ENCODE peak calls at places on chromosomes 6 and 20, in four cellular contexts. One of them, this sample, is unnamed.

GRCh38 chr20:59690976-59691375 is 86.6 kb downstream of the PHACTR3 start:
- DNase-seq in colonic mucosa: no peak
- DNase-seq in fibroblast of the aortic adventitia: no peak
- DNase-seq in tibial nerve: no peak
- DNase-seq in this sample: no peak

GRCh38 chr6:154371337-154371736 is 14.7 kb upstream of the IPCEF1 start:
- DNase-seq in fibroblast of the aortic adventitia: no peak
- DNase-seq in tibial nerve: no peak
- DNase-seq in colonic mucosa: no peak
- DNase-seq in this sample: no peak

GRCh38 chr6:105642708-105643107 is 239.8 kb upstream of the PREP start:
- DNase-seq in tibial nerve: no peak
- DNase-seq in colonic mucosa: no peak
- DNase-seq in fibroblast of the aortic adventitia: no peak
- DNase-seq in this sample: no peak

GRCh38 chr20:53402233-53403005 is 191.2 kb downstream of the ZNF217 start:
- DNase-seq in tibial nerve: no peak
- DNase-seq in fibroblast of the aortic adventitia: no peak
- DNase-seq in colonic mucosa: no peak
- DNase-seq in this sample: no peak

GRCh38 chr6:130457605-130458004 is 91.8 kb downstream of the TMEM200A start:
- DNase-seq in colonic mucosa: no peak
- DNase-seq in fibroblast of the aortic adventitia: no peak
- DNase-seq in tibial nerve: no peak
- DNase-seq in this sample: no peak

GRCh38 chr20:58557713-58558335 is 42.6 kb upstream of the APCDD1L start:
- DNase-seq in colonic mucosa: no peak
- DNase-seq in fibroblast of the aortic adventitia: peak; percentile 44
- DNase-seq in tibial nerve: no peak
- DNase-seq in this sample: no peak

GRCh38 chr6:43952746-43953145 is 174.5 kb downstream of the MRPL14 start:
- DNase-seq in fibroblast of the aortic adventitia: no peak
- DNase-seq in colonic mucosa: no peak
- DNase-seq in tibial nerve: no peak
- DNase-seq in this sample: peak; percentile 45

GRCh38 chr20:50251992-50252491 is 61.4 kb downstream of the CEBPB start:
- DNase-seq in fibroblast of the aortic adventitia: peak; percentile 67
- DNase-seq in colonic mucosa: no peak
- DNase-seq in tibial nerve: no peak
- DNase-seq in this sample: no peak

GRCh38 chr20:41657655-41658054 is 39.5 kb upstream of the CHD6 start:
- DNase-seq in tibial nerve: no peak
- DNase-seq in colonic mucosa: no peak
- DNase-seq in fibroblast of the aortic adventitia: no peak
- DNase-seq in this sample: no peak

GRCh38 chr20:34559311-34560140 is 1.0 kb downstream of the MAP1LC3A start:
- DNase-seq in fibroblast of the aortic adventitia: no peak
- DNase-seq in tibial nerve: peak; percentile 14
- DNase-seq in colonic mucosa: no peak
- DNase-seq in this sample: peak; percentile 69

GRCh38 chr6:111779031-111779430 is 94.2 kb downstream of the FYN start:
- DNase-seq in colonic mucosa: no peak
- DNase-seq in tibial nerve: no peak
- DNase-seq in fibroblast of the aortic adventitia: no peak
- DNase-seq in this sample: no peak

GRCh38 chr6:41723178-41723935 is 12.1 kb downstream of the TFEB start:
- DNase-seq in fibroblast of the aortic adventitia: peak; percentile 78
- DNase-seq in colonic mucosa: peak; percentile 53
- DNase-seq in tibial nerve: peak; percentile 63
- DNase-seq in this sample: peak; percentile 83

GRCh38 chr6:27503436-27504030 is 30.6 kb upstream of the ZNF184 start:
- DNase-seq in fibroblast of the aortic adventitia: peak; percentile 86
- DNase-seq in tibial nerve: peak; percentile 78
- DNase-seq in colonic mucosa: peak; percentile 79
- DNase-seq in this sample: peak; percentile 52

GRCh38 chr6:26044140-26045045 is 42.8 kb upstream of the HFE start:
- DNase-seq in tibial nerve: no peak
- DNase-seq in colonic mucosa: peak; percentile 49
- DNase-seq in fibroblast of the aortic adventitia: peak; percentile 43
- DNase-seq in this sample: peak; percentile 71

GRCh38 chr6:41278699-41279405 is 7.6 kb downstream of the TREM1 start:
- DNase-seq in tibial nerve: peak; percentile 54
- DNase-seq in fibroblast of the aortic adventitia: peak; percentile 40
- DNase-seq in colonic mucosa: peak; percentile 59
- DNase-seq in this sample: no peak

GRCh38 chr6:111995409-111995808 is 58.5 kb upstream of the CCN6 start:
- DNase-seq in fibroblast of the aortic adventitia: no peak
- DNase-seq in tibial nerve: no peak
- DNase-seq in colonic mucosa: no peak
- DNase-seq in this sample: no peak

GRCh38 chr6:164178933-164179332 is 764.4 kb downstream of the QKI start:
- DNase-seq in tibial nerve: no peak
- DNase-seq in fibroblast of the aortic adventitia: no peak
- DNase-seq in colonic mucosa: no peak
- DNase-seq in this sample: no peak

GRCh38 chr6:119442776-119443184 is 93.2 kb upstream of the MAN1A1 start:
- DNase-seq in tibial nerve: peak; percentile 45
- DNase-seq in colonic mucosa: no peak
- DNase-seq in fibroblast of the aortic adventitia: no peak
- DNase-seq in this sample: no peak

GRCh38 chr6:17349437-17349836 is 44.0 kb upstream of the CAP2 start:
- DNase-seq in colonic mucosa: no peak
- DNase-seq in tibial nerve: no peak
- DNase-seq in fibroblast of the aortic adventitia: no peak
- DNase-seq in this sample: no peak

GRCh38 chr6:17353440-17354175 is 39.8 kb upstream of the CAP2 start:
- DNase-seq in fibroblast of the aortic adventitia: no peak
- DNase-seq in tibial nerve: no peak
- DNase-seq in colonic mucosa: no peak
- DNase-seq in this sample: no peak

GRCh38 chr6:17355404-17355774 is 38.0 kb upstream of the CAP2 start:
- DNase-seq in tibial nerve: no peak
- DNase-seq in fibroblast of the aortic adventitia: no peak
- DNase-seq in colonic mucosa: no peak
- DNase-seq in this sample: no peak

GRCh38 chr6:17354700-17355403 is 38.5 kb upstream of the CAP2 start:
- DNase-seq in fibroblast of the aortic adventitia: no peak
- DNase-seq in colonic mucosa: no peak
- DNase-seq in tibial nerve: no peak
- DNase-seq in this sample: no peak

DNA sequence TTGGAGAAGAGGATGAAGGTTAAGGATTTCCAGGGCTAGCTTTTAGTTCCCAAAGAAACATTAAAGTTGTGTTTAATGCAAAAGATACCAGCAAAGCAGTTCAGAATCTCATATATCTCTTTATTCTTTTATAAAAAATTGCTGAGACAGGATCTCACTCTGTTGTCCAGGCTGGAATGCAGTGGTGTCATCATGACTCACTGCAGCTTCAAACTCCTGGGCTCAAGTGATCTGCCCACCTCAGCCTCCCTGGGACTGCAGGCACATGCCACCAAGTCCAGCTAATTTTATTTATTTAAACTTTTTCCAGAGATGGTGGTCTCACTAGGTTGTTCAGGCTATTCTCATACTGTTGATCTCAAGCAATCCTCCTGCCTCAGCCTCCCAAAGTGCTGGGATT is 41.1 kb upstream of the CAP2 start:
- DNase-seq in tibial nerve: no peak
- DNase-seq in colonic mucosa: no peak
- DNase-seq in fibroblast of the aortic adventitia: no peak
- DNase-seq in this sample: no peak
- TF ChIP-seq CTCF in tibial nerve: no peak
- TF ChIP-seq CTCF in colonic mucosa: no peak
- TF ChIP-seq CTCF in fibroblast of the aortic adventitia: no peak
- TF ChIP-seq CTCF in this sample: no peak

DNA sequence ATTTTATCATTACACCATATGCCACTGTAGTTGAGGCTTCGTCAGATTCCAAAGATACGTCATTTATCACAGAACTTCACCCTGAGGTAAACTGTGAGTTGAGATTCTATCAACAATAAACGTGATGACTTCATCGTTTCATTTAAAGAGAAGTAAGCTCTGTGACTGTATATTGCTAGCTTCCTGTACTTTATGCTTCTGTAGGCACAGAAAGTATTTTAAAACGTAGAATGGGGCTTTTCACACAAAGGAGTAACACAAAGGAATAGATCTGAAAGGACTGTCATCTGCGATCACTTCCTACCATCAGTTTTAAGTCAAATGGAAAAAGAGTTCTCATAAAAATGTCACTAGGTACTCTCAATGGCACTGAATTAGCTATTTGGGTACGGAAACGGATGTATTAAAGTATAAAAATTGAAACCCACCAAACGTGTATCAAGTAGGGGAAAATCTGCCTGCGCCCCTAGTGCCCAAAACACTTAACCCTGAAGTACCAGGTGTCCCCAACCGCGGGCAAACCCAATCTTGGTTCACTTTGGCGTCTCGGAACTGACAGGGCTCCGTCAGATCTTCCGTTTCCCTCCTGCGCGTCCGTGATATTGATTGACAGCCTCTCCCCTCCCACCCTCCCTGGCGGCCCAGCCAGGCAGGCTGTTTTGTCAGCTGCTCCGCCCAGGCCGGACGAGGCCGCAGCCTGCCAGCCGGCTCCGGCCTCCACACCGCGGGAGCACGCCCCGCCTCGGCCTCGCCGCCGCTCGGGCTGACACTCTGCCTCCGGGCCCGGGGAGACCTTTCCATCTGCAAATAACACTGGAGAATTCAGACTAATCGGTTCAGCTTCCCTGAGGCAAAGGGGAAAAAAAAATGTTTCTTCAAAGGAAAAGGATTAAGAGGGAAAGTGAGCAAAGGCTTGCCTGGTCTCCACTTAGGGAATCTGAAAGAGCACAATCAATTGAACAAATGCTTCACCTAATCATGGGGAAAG is 234.7 kb upstream of the MCHR2 start:
- DNase-seq in fibroblast of the aortic adventitia: peak; percentile 50
- DNase-seq in colonic mucosa: peak; percentile 82
- DNase-seq in tibial nerve: peak; percentile 31
- DNase-seq in this sample: peak; percentile 84
- TF ChIP-seq CTCF in fibroblast of the aortic adventitia: peak; percentile 41
- TF ChIP-seq CTCF in colonic mucosa: no peak
- TF ChIP-seq CTCF in tibial nerve: no peak
- TF ChIP-seq CTCF in this sample: no peak

DNA sequence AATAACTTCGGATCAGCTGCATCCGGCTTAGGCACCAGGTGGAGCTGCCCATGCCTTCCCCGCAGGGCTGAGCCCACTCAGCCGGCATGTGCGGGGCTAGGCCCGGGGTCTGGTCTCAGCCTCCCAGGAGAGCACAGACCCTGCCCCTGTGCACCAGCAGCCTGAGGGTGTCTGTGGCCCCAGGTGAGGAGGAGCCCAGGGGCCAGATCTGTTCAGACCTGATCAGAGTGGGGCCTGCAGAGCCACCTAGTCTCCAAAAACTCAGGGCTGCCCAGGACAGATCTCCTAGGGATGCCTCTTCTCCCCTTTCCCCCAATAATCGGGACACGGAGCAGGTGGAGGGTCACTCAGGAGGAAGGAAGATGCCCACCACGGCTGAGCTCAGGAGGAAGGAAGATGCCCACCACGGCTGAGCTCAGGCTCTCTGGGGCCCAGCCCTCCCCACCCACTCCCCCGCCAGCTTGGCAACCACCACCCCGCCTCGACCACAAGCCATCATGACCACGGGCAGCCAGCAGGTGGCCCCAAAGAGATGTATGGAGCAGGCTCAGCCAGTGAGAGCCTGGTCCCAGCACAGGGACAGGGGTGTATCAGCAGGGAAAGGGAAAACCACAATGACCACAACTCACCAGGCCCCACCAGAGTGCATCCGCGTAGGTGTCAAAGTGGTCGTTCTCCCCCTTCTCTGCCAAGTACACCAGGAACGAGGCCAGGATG is 30.5 kb downstream of the KCNQ2 start:
- DNase-seq in colonic mucosa: peak; percentile 44
- DNase-seq in tibial nerve: peak; percentile 15
- DNase-seq in fibroblast of the aortic adventitia: peak; percentile 14
- DNase-seq in this sample: no peak
- TF ChIP-seq CTCF in colonic mucosa: no peak
- TF ChIP-seq CTCF in tibial nerve: no peak
- TF ChIP-seq CTCF in fibroblast of the aortic adventitia: peak; percentile 34
- TF ChIP-seq CTCF in this sample: peak; percentile 16

GRCh38 chr6:100677240-100677639 is 203.9 kb downstream of the ASCC3 start:
- DNase-seq in fibroblast of the aortic adventitia: no peak
- DNase-seq in tibial nerve: no peak
- DNase-seq in colonic mucosa: no peak
- DNase-seq in this sample: no peak

GRCh38 chr6:100673641-100674040 is 207.5 kb downstream of the ASCC3 start:
- DNase-seq in fibroblast of the aortic adventitia: no peak
- DNase-seq in tibial nerve: no peak
- DNase-seq in colonic mucosa: no peak
- DNase-seq in this sample: no peak

DNA sequence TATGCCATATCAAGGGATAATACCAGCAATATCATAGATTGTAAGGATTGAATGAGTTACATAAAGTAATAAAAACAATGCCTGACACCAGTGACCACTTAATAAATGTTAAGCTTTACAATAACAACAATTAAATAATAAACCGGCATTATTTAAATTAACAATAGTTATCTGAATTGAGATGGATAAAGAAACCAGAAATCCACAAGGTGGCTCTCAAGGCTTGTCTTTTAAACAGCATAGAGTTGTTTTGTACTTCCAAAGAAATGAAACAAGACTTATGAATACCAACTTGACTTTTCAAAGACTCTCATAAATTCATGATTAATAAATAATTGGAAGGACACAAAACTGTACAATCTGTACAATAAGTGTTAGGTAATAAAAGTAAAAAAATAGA is 203.1 kb downstream of the ASCC3 start:
- DNase-seq in fibroblast of the aortic adventitia: peak; percentile 36
- DNase-seq in colonic mucosa: no peak
- DNase-seq in tibial nerve: no peak
- DNase-seq in this sample: no peak
- TF ChIP-seq CTCF in fibroblast of the aortic adventitia: no peak
- TF ChIP-seq CTCF in colonic mucosa: no peak
- TF ChIP-seq CTCF in tibial nerve: no peak
- TF ChIP-seq CTCF in this sample: no peak

This sample was measured in right lobe of liver.